ENCODE peak calls at places on chromosomes 13 and 19, in ten cellular contexts. K is neural crest cell; E is stromal cell of bone marrow; I is DMS153; C is neural progenitor cell; D is occipital lobe; Y is stimulated activated CD8-positive, alpha-beta memory T cell treated with anti-CD3 and anti-CD28 coated beads, Interleukin-4, amount 100 ng/mL, for 1 hour; U is stimulated activated CD4-positive, alpha-beta T cell treated with anti-CD3 and anti-CD28 coated beads, TNF-alpha, amount 100 ng/mL, for 1 hour; Q is brain microvascular endothelial cell; G is HAP-1. A is an unnamed sample.

GRCh38 chr19:1205114-1206062 is at the start of gene STK11:
- DNase-seq in K (peak; percentile 100), E (peak; percentile 96), I (peak; percentile 72), C (peak; percentile 99), D (peak; percentile 98), Y (peak; percentile 99), U (peak; percentile 97), Q (peak; percentile 96), G (peak; percentile 95), A (peak; percentile 99)

GRCh38 chr13:26558074-26558805 is 757 bp downstream of the WASF3 start:
- DNase-seq in K (peak; percentile 16), E (no peak), I (no peak), C (peak; percentile 70), D (no peak), Y (no peak), U (no peak), Q (no peak), G (peak; percentile 20), A (peak; percentile 28)

GRCh38 chr13:40057228-40057627 is 401.8 kb downstream of the COG6 start:
- DNase-seq in K (no peak), E (no peak), I (no peak), C (no peak), D (no peak), Y (no peak), U (no peak), Q (no peak), G (no peak), A (no peak)

GRCh38 chr19:55175117-55175867 is 4.8 kb downstream of the SYT5 start:
- DNase-seq in K (no peak), E (no peak), I (no peak), C (no peak), D (no peak), Y (no peak), U (no peak), Q (no peak), G (no peak), A (no peak)

GRCh38 chr19:45577111-45577905 is 7.3 kb downstream of the OPA3 start:
- DNase-seq in K (no peak), E (peak; percentile 73), I (no peak), C (no peak), D (no peak), Y (no peak), U (no peak), Q (peak; percentile 94), G (no peak), A (no peak)

GRCh38 chr19:11265785-11266236 is 3.5 kb upstream of the DOCK6 start:
- DNase-seq in K (no peak), E (no peak), I (peak; percentile 83), C (no peak), D (no peak), Y (no peak), U (no peak), Q (no peak), G (no peak), A (no peak)

GRCh38 chr13:100913143-100913542 is 238.5 kb upstream of the TMTC4 start:
- DNase-seq in K (no peak), E (no peak), I (no peak), C (no peak), D (no peak), Y (no peak), U (no peak), Q (no peak), G (no peak), A (no peak)

GRCh38 chr13:41488124-41488523 is 30.8 kb downstream of the RGCC start:
- DNase-seq in K (no peak), E (no peak), I (no peak), C (no peak), D (no peak), Y (no peak), U (no peak), Q (no peak), G (no peak), A (no peak)

GRCh38 chr13:111565400-111565799 is 245.0 kb downstream of the TEX29 start:
- DNase-seq in K (no peak), E (no peak), I (no peak), C (no peak), D (no peak), Y (no peak), U (no peak), Q (no peak), G (no peak), A (no peak)

GRCh38 chr19:43465468-43466120 is at the start of gene LYPD3:
- DNase-seq in K (no peak), E (no peak), I (no peak), C (peak; percentile 19), D (no peak), Y (no peak), U (no peak), Q (no peak), G (no peak), A (no peak)

GRCh38 chr19:11422163-11423068 is 3.3 kb upstream of the RGL3 start:
- DNase-seq in K (peak; percentile 26), E (no peak), I (peak; percentile 49), C (peak; percentile 64), D (no peak), Y (peak; percentile 38), U (peak; percentile 20), Q (peak; percentile 33), G (no peak), A (peak; percentile 66)

GRCh38 chr19:46574533-46574932 is 26.6 kb upstream of the CALM3 start:
- DNase-seq in K (no peak), E (no peak), I (no peak), C (peak; percentile 9), D (no peak), Y (no peak), U (no peak), Q (no peak), G (no peak), A (no peak)

GRCh38 chr13:33640832-33641231 is 177.1 kb upstream of the RFC3 start:
- DNase-seq in K (no peak), E (no peak), I (no peak), C (no peak), D (no peak), Y (no peak), U (no peak), Q (no peak), G (no peak), A (no peak)

GRCh38 chr13:99312493-99312883 is 5.3 kb upstream of the GPR183 start:
- DNase-seq in K (no peak), E (peak; percentile 93), I (no peak), C (no peak), D (peak; percentile 36), Y (no peak), U (no peak), Q (peak; percentile 93), G (no peak), A (no peak)

GRCh38 chr13:44810067-44810840 is 179.0 kb downstream of the NUFIP1 start:
- DNase-seq in K (no peak), E (no peak), I (peak; percentile 60), C (no peak), D (no peak), Y (no peak), U (no peak), Q (peak; percentile 44), G (no peak), A (no peak)

GRCh38 chr19:44662686-44663085 is 8.6 kb upstream of the CEACAM19 start:
- DNase-seq in K (no peak), E (no peak), I (no peak), C (no peak), D (no peak), Y (no peak), U (no peak), Q (no peak), G (no peak), A (no peak)

GRCh38 chr13:110107568-110108347 is 199.2 kb downstream of the COL4A1 start:
- DNase-seq in K (no peak), E (no peak), I (no peak), C (peak; percentile 61), D (no peak), Y (no peak), U (no peak), Q (no peak), G (no peak), A (no peak)

GRCh38 chr19:48400018-48400742 is 6.7 kb downstream of the GRIN2D start:
- DNase-seq in K (peak; percentile 51), E (peak; percentile 73), I (peak; percentile 97), C (peak; percentile 75), D (no peak), Y (no peak), U (no peak), Q (peak; percentile 88), G (peak; percentile 43), A (no peak)

GRCh38 chr13:44084146-44084545 is 204.4 kb downstream of the LACC1 start:
- DNase-seq in K (no peak), E (no peak), I (no peak), C (no peak), D (no peak), Y (no peak), U (no peak), Q (no peak), G (no peak), A (peak; percentile 80)

GRCh38 chr19:15137777-15138176 is 30.6 kb downstream of the SYDE1 start:
- DNase-seq in K (no peak), E (no peak), I (no peak), C (no peak), D (no peak), Y (no peak), U (no peak), Q (no peak), G (no peak), A (no peak)

GRCh38 chr19:43812689-43813088 is 10.4 kb upstream of the LYPD5 start:
- DNase-seq in K (no peak), E (no peak), I (no peak), C (no peak), D (no peak), Y (no peak), U (no peak), Q (no peak), G (no peak), A (no peak)

GRCh38 chr19:56314018-56314583 is 538 bp downstream of the ZSCAN5A start:
- DNase-seq in K (no peak), E (no peak), I (peak; percentile 61), C (no peak), D (no peak), Y (no peak), U (no peak), Q (peak; percentile 12), G (peak; percentile 90), A (peak; percentile 51)

GRCh38 chr19:1001538-1002166 is 1.4 kb downstream of the GRIN3B start:
- DNase-seq in K (peak; percentile 73), E (no peak), I (no peak), C (peak; percentile 79), D (no peak), Y (peak; percentile 45), U (peak; percentile 16), Q (no peak), G (no peak), A (peak; percentile 58)

GRCh38 chr19:13839938-13840750 is 36.8 kb upstream of the NANOS3 start:
- DNase-seq in K (no peak), E (no peak), I (no peak), C (no peak), D (no peak), Y (no peak), U (no peak), Q (no peak), G (no peak), A (no peak)

GRCh38 chr13:60335531-60335930 is 61.5 kb upstream of the TDRD3 start:
- DNase-seq in K (no peak), E (no peak), I (no peak), C (peak; percentile 10), D (no peak), Y (no peak), U (no peak), Q (no peak), G (peak; percentile 38), A (no peak)

GRCh38 chr13:32448224-32448623 is 20.3 kb upstream of the N4BP2L1 start:
- DNase-seq in K (no peak), E (no peak), I (no peak), C (no peak), D (no peak), Y (no peak), U (no peak), Q (no peak), G (no peak), A (no peak)

GRCh38 chr19:3979289-3979673 is 6.0 kb downstream of the EEF2 start:
- DNase-seq in K (no peak), E (no peak), I (no peak), C (no peak), D (no peak), Y (no peak), U (no peak), Q (no peak), G (no peak), A (no peak)

GRCh38 chr19:5314012-5314906 is 26.4 kb downstream of the PTPRS start:
- DNase-seq in K (no peak), E (no peak), I (no peak), C (no peak), D (no peak), Y (no peak), U (no peak), Q (no peak), G (no peak), A (no peak)

A was measured in cerebellum.